ENCODE peak calls at places on chromosome X, in five cellular contexts. A, J, B, D and Z are unnamed samples.

GRCh38 chrX:72054776-72055495 is 76.8 kb downstream of the RTL5 start:
- DNase-seq in D (no peak), A (no peak), B (no peak), J (no peak), Z (no peak)

GRCh38 chrX:13764765-13765164 is 30.2 kb downstream of the OFD1 start:
- DNase-seq in D (no peak), J (no peak), A (no peak), B (no peak), Z (no peak)

GRCh38 chrX:44967221-44967620 is 94.2 kb downstream of the KDM6A start:
- DNase-seq in A (no peak), J (no peak), D (no peak), B (no peak), Z (no peak)

GRCh38 chrX:130174051-130174704 is 2.4 kb downstream of the RAB33A start:
- DNase-seq in D (peak), A (no peak), J (no peak), B (peak), Z (no peak)

GRCh38 chrX:115047181-115047580 is 29.8 kb upstream of the IL13RA2 start:
- DNase-seq in D (no peak), A (no peak), B (no peak), J (no peak), Z (no peak)

GRCh38 chrX:69142688-69143239 is 22.5 kb downstream of the PJA1 start:
- DNase-seq in D (no peak), A (no peak), B (no peak), J (no peak), Z (no peak)

GRCh38 chrX:67338262-67338661 is 205.6 kb upstream of the AR start:
- DNase-seq in J (no peak), D (no peak), A (no peak), B (no peak), Z (no peak)

GRCh38 chrX:39157006-39157405 is 355.7 kb downstream of the MID1IP1 start:
- DNase-seq in J (no peak), B (no peak), A (no peak), D (no peak), Z (no peak)

GRCh38 chrX:9189286-9189685 is 155.4 kb upstream of the FAM9B start:
- DNase-seq in A (no peak), B (no peak), J (no peak), D (no peak), Z (no peak)

GRCh38 chrX:119943185-119943988 is at the start of gene NKAP:
- DNase-seq in A (peak), D (peak), J (peak), B (peak), Z (peak)

GRCh38 chrX:47723689-47724088 is 64.7 kb upstream of the UXT start:
- DNase-seq in D (no peak), A (no peak), B (no peak), J (no peak), Z (no peak)

GRCh38 chrX:138886769-138887168 is 175.3 kb upstream of the FGF13 start:
- DNase-seq in B (no peak), J (no peak), A (no peak), D (peak), Z (no peak)

GRCh38 chrX:39619182-39620009 is 478.4 kb downstream of the BCOR start:
- DNase-seq in D (peak), J (no peak), B (no peak), A (no peak), Z (no peak)

GRCh38 chrX:21747523-21747922 is 10.4 kb downstream of the SMPX start:
- DNase-seq in D (no peak), J (no peak), A (no peak), B (no peak), Z (no peak)

GRCh38 chrX:109294097-109294815 is 187.6 kb downstream of the GUCY2F start:
- DNase-seq in A (no peak), J (no peak), B (no peak), D (no peak), Z (no peak)

GRCh38 chrX:87808576-87809243 is 291.1 kb downstream of the KLHL4 start:
- DNase-seq in J (no peak), A (no peak), D (no peak), B (no peak), Z (no peak)

GRCh38 chrX:85243761-85244410 is at the start of the genes SATL1 and ZNF711:
- DNase-seq in D (peak), J (peak), B (no peak), A (peak), Z (no peak)

GRCh38 chrX:27998666-27999065 is 17.4 kb upstream of the DCAF8L1 start:
- DNase-seq in A (no peak), D (no peak), B (no peak), J (no peak), Z (no peak)

GRCh38 chrX:39133971-39134370 is 332.7 kb downstream of the MID1IP1 start:
- DNase-seq in D (peak), J (no peak), B (no peak), A (no peak), Z (no peak)

GRCh38 chrX:38232287-38232686 is 11.6 kb upstream of the SRPX start:
- DNase-seq in B (no peak), J (no peak), D (peak), A (no peak), Z (no peak)

GRCh38 chrX:57905141-57905540 is 5.1 kb downstream of the ZXDA start:
- DNase-seq in J (no peak), A (no peak), B (no peak), D (no peak), Z (no peak)

GRCh38 chrX:129035180-129035579 is 488.1 kb downstream of the SMARCA1 start:
- DNase-seq in A (no peak), B (no peak), D (no peak), J (no peak), Z (no peak)

GRCh38 chrX:1420371-1420770 is 28.5 kb upstream of the SLC25A6 start:
- DNase-seq in B (no peak), J (no peak), A (no peak), D (no peak), Z (no peak)

GRCh38 chrX:135522132-135522530 is 1.7 kb downstream of the INTS6L start:
- DNase-seq in D (no peak), B (no peak), J (no peak), A (no peak), Z (no peak)

GRCh38 chrX:19535481-19535880 is 20.2 kb upstream of the MAP3K15 start:
- DNase-seq in B (no peak), J (no peak), D (peak), A (no peak), Z (no peak)

GRCh38 chrX:107742754-107743191 is 32.8 kb downstream of the TSC22D3 start:
- DNase-seq in B (no peak), D (no peak), A (peak), J (peak), Z (no peak)

GRCh38 chrX:13357925-13358324 is 38.1 kb upstream of the ATXN3L start:
- DNase-seq in A (no peak), B (no peak), J (no peak), D (no peak), Z (no peak)